ENCODE peak calls at places on chromosome 7, in nine cellular contexts. B is activated CD4-positive, alpha-beta T cell treated with anti-CD3 and anti-CD28 coated beads for 24 hours; S is left cardiac atrium; N is ACHN; W is BJ; E is HFF-Myc; M is transverse colon; V is right lobe of liver; R is T-helper 22 cell. U is an unnamed sample.

GRCh38 chr7:94414481-94414880 is 19.8 kb downstream of the COL1A2 start:
- DNase-seq in V (no peak), W (no peak), B (no peak), S (no peak), M (no peak), E (no peak), N (no peak), R (no peak), U (no peak)

GRCh38 chr7:151310578-151310977 is 31.0 kb upstream of the NUB1 start:
- DNase-seq in R (no peak), B (no peak), N (peak), E (no peak), S (no peak), M (no peak), W (no peak), V (no peak), U (no peak)

GRCh38 chr7:20201380-20201779 is 15.8 kb downstream of the MACC1 start:
- DNase-seq in B (no peak), E (no peak), M (peak), W (no peak), S (no peak), N (no peak), V (peak), R (no peak), U (no peak)

GRCh38 chr7:111026301-111026700 is 64.6 kb upstream of the LRRN3 start:
- DNase-seq in W (no peak), S (no peak), E (no peak), V (no peak), R (no peak), B (no peak), M (no peak), N (no peak), U (no peak)

GRCh38 chr7:74193054-74193453 is 16.8 kb upstream of the LAT2 start:
- DNase-seq in M (no peak), E (no peak), R (no peak), B (no peak), V (no peak), N (no peak), S (no peak), W (no peak), U (no peak)

GRCh38 chr7:55567495-55568070 is 4.7 kb downstream of the VOPP1 start:
- DNase-seq in E (no peak), B (no peak), N (no peak), R (no peak), S (no peak), M (no peak), V (no peak), W (no peak), U (no peak)

GRCh38 chr7:22561356-22561755 is 61.4 kb upstream of the STEAP1B start:
- DNase-seq in N (peak), R (no peak), W (peak), V (no peak), M (peak), E (peak), B (no peak), S (peak), U (no peak)

GRCh38 chr7:151080091-151080521 is 503 bp downstream of the FASTK start:
- DNase-seq in B (no peak), E (no peak), V (no peak), M (no peak), W (no peak), N (peak), R (no peak), S (no peak), U (no peak)

GRCh38 chr7:134669845-134670373 is 23.3 kb downstream of the BPGM start:
- DNase-seq in R (peak), S (peak), B (peak), M (peak), E (peak), N (peak), W (no peak), V (peak), U (no peak)

U was measured in GM12864.